ENCODE peak calls at places on chromosomes 16 and 17, in six cellular contexts. C, J, A, Y, Z and R are unnamed samples.

GRCh38 chr16:82043680-82044584 is 8.9 kb downstream of the HSD17B2 start:
- DNase-seq in A (no peak), J (no peak), Y (no peak), Z (no peak), C (no peak), R (no peak)

GRCh38 chr17:42288078-42288984 is at the start of gene STAT5A:
- DNase-seq in Z (no peak), Y (no peak), A (peak; percentile 68), J (no peak), C (peak; percentile 73), R (peak; percentile 88)

GRCh38 chr17:10875984-10876555 is 38.2 kb upstream of the PIRT start:
- DNase-seq in C (peak; percentile 57), A (peak; percentile 47), Z (no peak), Y (no peak), J (peak; percentile 36), R (peak; percentile 23)

GRCh38 chr17:31877341-31877740 is 18.3 kb upstream of the COPRS start:
- DNase-seq in Y (no peak), Z (no peak), J (no peak), A (no peak), C (no peak), R (no peak)

GRCh38 chr17:48612854-48613691 is 2.0 kb downstream of the HOXB8 start:
- DNase-seq in A (no peak), Y (no peak), C (peak; percentile 79), J (no peak), Z (no peak), R (peak; percentile 67)

GRCh38 chr17:882827-883585 is 96.6 kb downstream of the NXN start:
- DNase-seq in A (no peak), J (no peak), Z (no peak), C (no peak), Y (no peak), R (peak; percentile 82)

GRCh38 chr17:65523853-65524664 is 37.4 kb downstream of the AXIN2 start:
- DNase-seq in J (no peak), C (no peak), Y (no peak), A (no peak), Z (no peak), R (no peak)

GRCh38 chr16:85136213-85136704 is 24.0 kb upstream of the CIBAR2 start:
- DNase-seq in Y (no peak), Z (peak; percentile 28), C (no peak), A (no peak), J (no peak), R (no peak)

GRCh38 chr17:48409607-48410006 is 20.4 kb downstream of the SKAP1 start:
- DNase-seq in A (no peak), Y (no peak), C (no peak), Z (no peak), J (no peak), R (no peak)

GRCh38 chr16:23227529-23227928 is 45.0 kb downstream of the SCNN1G start:
- DNase-seq in Z (no peak), A (peak; percentile 71), J (no peak), Y (no peak), C (peak; percentile 34), R (no peak)

GRCh38 chr16:85571813-85572619 is 41.1 kb upstream of the GSE1 start:
- DNase-seq in Z (no peak), J (no peak), C (no peak), A (no peak), Y (no peak), R (no peak)

GRCh38 chr17:42181851-42182207 is 887 bp upstream of the KCNH4 start:
- DNase-seq in C (no peak), Y (no peak), J (no peak), Z (no peak), A (no peak), R (no peak)

GRCh38 chr16:80968386-80969113 is 38.1 kb downstream of the CMC2 start:
- DNase-seq in Y (no peak), Z (no peak), J (no peak), A (no peak), C (peak; percentile 66), R (peak; percentile 49)

GRCh38 chr17:20281860-20282259 is 185.5 kb downstream of the LGALS9B start:
- DNase-seq in A (no peak), Y (no peak), Z (no peak), J (no peak), C (no peak), R (no peak)

GRCh38 chr17:52202572-52202876 is 44.0 kb upstream of the CA10 start:
- DNase-seq in Y (no peak), Z (no peak), A (no peak), J (no peak), C (no peak), R (no peak)

GRCh38 chr17:56786989-56787482 is 46.7 kb downstream of the C17orf67 start:
- DNase-seq in C (peak; percentile 70), Y (no peak), Z (peak; percentile 60), J (peak; percentile 90), A (no peak), R (peak; percentile 83)

GRCh38 chr16:87434146-87434667 is 42.1 kb downstream of the MAP1LC3B start:
- DNase-seq in Y (no peak), J (no peak), A (no peak), C (no peak), Z (no peak), R (no peak)

GRCh38 chr16:87436225-87437172 is 44.4 kb downstream of the MAP1LC3B start:
- DNase-seq in C (no peak), Y (no peak), J (no peak), A (no peak), Z (no peak), R (no peak)

GRCh38 chr16:87437911-87438610 is 45.9 kb downstream of the MAP1LC3B start:
- DNase-seq in Z (no peak), J (no peak), Y (no peak), A (no peak), C (no peak), R (no peak)

GRCh38 chr16:87437327-87437726 is 45.2 kb downstream of the MAP1LC3B start:
- DNase-seq in A (no peak), Y (no peak), Z (no peak), J (no peak), C (no peak), R (no peak)

GRCh38 chr16:87435399-87436224 is 43.5 kb downstream of the MAP1LC3B start:
- DNase-seq in Y (no peak), C (no peak), J (no peak), A (no peak), Z (no peak), R (peak; percentile 95)
- TF ChIP-seq POLR2A in Y (no peak), C (no peak), J (no peak), A (no peak), Z (no peak), R (no peak)

GRCh38 chr16:87828071-87828971 is 41.0 kb downstream of the SLC7A5 start:
- DNase-seq in J (no peak), A (no peak), Z (no peak), C (peak; percentile 81), Y (no peak), R (no peak)
- H3K4me2 ChIP-seq in J (no peak overlapping the region), A (no peak overlapping the region), Z (no peak overlapping the region), C (peak overlapping the region; percentile 51), Y (no peak overlapping the region), R (no peak overlapping the region)

DNA sequence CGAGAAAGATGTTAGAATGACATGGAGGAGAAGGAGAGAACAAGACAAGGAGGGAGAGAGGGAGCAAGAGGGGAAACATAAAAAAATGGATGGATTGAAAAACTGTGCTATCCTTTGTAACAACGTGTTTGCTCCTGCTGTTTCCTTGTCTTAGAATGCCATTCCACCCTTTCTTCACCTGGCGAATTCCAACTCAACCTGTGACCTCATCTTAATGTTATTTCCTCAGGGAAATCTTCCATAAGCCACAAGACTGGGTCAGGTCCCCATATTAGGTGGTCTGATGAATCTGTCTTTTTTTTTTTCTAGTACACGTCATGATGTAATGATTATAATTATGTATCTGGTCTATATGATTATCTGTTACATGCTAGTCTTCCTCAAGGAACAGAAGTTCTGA is 195.0 kb upstream of the MAF start:
- DNase-seq in Y (no peak), A (no peak), C (no peak), J (no peak), Z (no peak), R (no peak)
- TF ChIP-seq POLR2A in Y (no peak), A (no peak), C (no peak), J (no peak), Z (no peak), R (no peak)

GRCh38 chr16:16003719-16004313 is 54.4 kb downstream of the ABCC1 start:
- DNase-seq in C (no peak), J (no peak), Y (no peak), Z (no peak), A (no peak), R (no peak)
- H3K4me2 ChIP-seq in C (peak overlapping the region; percentile 64), J (peak overlapping the region; percentile 7), Y (no peak overlapping the region), Z (no peak overlapping the region), A (no peak overlapping the region), R (peak overlapping the region; percentile 34)

GRCh38 chr16:3363793-3364192 is 8.1 kb downstream of the OR2C1 start:
- DNase-seq in Y (no peak), Z (no peak), J (peak; percentile 22), A (peak; percentile 27), C (peak; percentile 37), R (no peak)

GRCh38 chr16:3369073-3369472 is 13.4 kb downstream of the OR2C1 start:
- DNase-seq in C (no peak), J (no peak), A (no peak), Y (no peak), Z (no peak), R (no peak)

GRCh38 chr16:3362931-3363330 is 7.2 kb downstream of the OR2C1 start:
- DNase-seq in C (no peak), Y (no peak), J (no peak), A (no peak), Z (no peak), R (no peak)

DNA sequence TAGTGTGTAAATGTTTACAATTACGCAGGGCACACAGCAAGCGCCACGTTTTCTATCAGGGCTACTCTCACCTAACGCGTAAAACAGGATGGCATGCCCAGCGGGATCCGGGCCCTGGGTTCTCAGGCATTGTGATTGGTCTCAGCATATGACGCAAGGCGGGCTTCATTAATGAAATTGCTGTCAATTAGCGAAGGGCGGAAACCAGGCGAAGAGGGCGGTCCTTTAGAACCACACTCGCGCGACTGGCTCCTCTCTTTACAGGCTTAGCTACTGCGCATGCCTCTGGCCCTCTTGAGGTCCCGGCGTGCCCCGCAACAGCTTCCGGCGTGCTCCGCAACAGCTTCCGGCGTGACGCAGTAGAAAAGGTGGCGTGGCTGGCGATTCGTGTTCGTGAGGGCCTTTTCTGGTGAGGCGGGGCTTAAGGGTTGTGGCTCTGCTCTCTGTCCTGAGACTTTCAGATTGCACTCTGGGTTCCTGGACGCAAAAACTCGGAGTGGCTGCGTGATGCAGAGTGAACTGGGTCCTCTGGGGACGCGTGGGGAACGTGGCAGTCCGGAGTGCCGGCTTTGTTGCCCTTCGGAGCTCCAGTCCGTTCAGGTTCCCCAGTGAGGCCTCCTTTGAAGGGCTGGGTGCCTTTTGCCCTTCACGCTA is 9.2 kb downstream of the OR2C1 start:
- DNase-seq in C (peak; percentile 97), Y (no peak), Z (peak; percentile 50), J (no peak), A (no peak), R (peak; percentile 95)
- TF ChIP-seq POLR2A in C (no peak), Y (no peak), Z (peak; percentile 59), J (no peak), A (no peak), R (peak; percentile 47)

GRCh38 chr17:76867578-76868175 is 527 bp upstream of the MGAT5B start:
- DNase-seq in J (no peak), C (peak; percentile 54), Z (no peak), Y (no peak), A (no peak), R (peak; percentile 23)
- H3K4me2 ChIP-seq in J (peak overlapping the region; percentile 65), C (peak overlapping the region; percentile 87), Z (no peak overlapping the region), Y (peak overlapping the region; percentile 54), A (peak overlapping the region; percentile 59), R (peak overlapping the region; percentile 65)